ENCODE peak calls at places on chromosome 10, in seven cellular contexts. One of them, this sample, is unnamed.

GRCh38 chr10:73368238-73368637 is 9.6 kb upstream of the CFAP70 start:
- DNase-seq in stomach: no peak
- DNase-seq in fibroblast of pulmonary artery: no peak
- DNase-seq in activated CD8-positive, alpha-beta T cell treated with anti-CD3 and anti-CD28 coated beads for 36 hours: no peak
- DNase-seq in bronchial epithelial cell: no peak
- DNase-seq in body of pancreas: no peak
- DNase-seq in pancreas: no peak
- DNase-seq in this sample: no peak

GRCh38 chr10:133455611-133456031 is 1.9 kb downstream of the SCART1 start:
- DNase-seq in pancreas: no peak
- DNase-seq in bronchial epithelial cell: no peak
- DNase-seq in body of pancreas: no peak
- DNase-seq in fibroblast of pulmonary artery: no peak
- DNase-seq in activated CD8-positive, alpha-beta T cell treated with anti-CD3 and anti-CD28 coated beads for 36 hours: no peak
- DNase-seq in stomach: no peak
- DNase-seq in this sample: no peak

GRCh38 chr10:95756061-95756751 is at the start of gene ENTPD1:
- DNase-seq in bronchial epithelial cell: no peak
- DNase-seq in stomach: no peak
- DNase-seq in pancreas: no peak
- DNase-seq in activated CD8-positive, alpha-beta T cell treated with anti-CD3 and anti-CD28 coated beads for 36 hours: no peak
- DNase-seq in body of pancreas: no peak
- DNase-seq in fibroblast of pulmonary artery: peak
- DNase-seq in this sample: no peak

GRCh38 chr10:123634221-123634620 is 31.9 kb upstream of the GPR26 start:
- DNase-seq in body of pancreas: no peak
- DNase-seq in bronchial epithelial cell: no peak
- DNase-seq in pancreas: no peak
- DNase-seq in activated CD8-positive, alpha-beta T cell treated with anti-CD3 and anti-CD28 coated beads for 36 hours: no peak
- DNase-seq in stomach: no peak
- DNase-seq in fibroblast of pulmonary artery: no peak
- DNase-seq in this sample: no peak

GRCh38 chr10:33116293-33116697 is 158.3 kb upstream of the ITGB1 start:
- DNase-seq in bronchial epithelial cell: no peak
- DNase-seq in fibroblast of pulmonary artery: peak
- DNase-seq in pancreas: no peak
- DNase-seq in body of pancreas: peak
- DNase-seq in stomach: no peak
- DNase-seq in activated CD8-positive, alpha-beta T cell treated with anti-CD3 and anti-CD28 coated beads for 36 hours: peak
- DNase-seq in this sample: peak

GRCh38 chr10:15442056-15442455 is 71.0 kb upstream of the FAM171A1 start:
- DNase-seq in fibroblast of pulmonary artery: no peak
- DNase-seq in activated CD8-positive, alpha-beta T cell treated with anti-CD3 and anti-CD28 coated beads for 36 hours: no peak
- DNase-seq in stomach: no peak
- DNase-seq in bronchial epithelial cell: no peak
- DNase-seq in body of pancreas: no peak
- DNase-seq in pancreas: no peak
- DNase-seq in this sample: no peak

GRCh38 chr10:33812586-33812985 is 478.1 kb upstream of the NRP1 start:
- DNase-seq in body of pancreas: no peak
- DNase-seq in stomach: no peak
- DNase-seq in bronchial epithelial cell: no peak
- DNase-seq in activated CD8-positive, alpha-beta T cell treated with anti-CD3 and anti-CD28 coated beads for 36 hours: no peak
- DNase-seq in fibroblast of pulmonary artery: no peak
- DNase-seq in pancreas: no peak
- DNase-seq in this sample: no peak

GRCh38 chr10:45463244-45464116 is 89.5 kb downstream of the ALOX5 start:
- DNase-seq in bronchial epithelial cell: no peak
- DNase-seq in activated CD8-positive, alpha-beta T cell treated with anti-CD3 and anti-CD28 coated beads for 36 hours: no peak
- DNase-seq in body of pancreas: no peak
- DNase-seq in stomach: no peak
- DNase-seq in fibroblast of pulmonary artery: no peak
- DNase-seq in pancreas: no peak
- DNase-seq in this sample: no peak

GRCh38 chr10:73304876-73305275 is 52.4 kb upstream of the MRPS16 start:
- DNase-seq in body of pancreas: no peak
- DNase-seq in pancreas: no peak
- DNase-seq in fibroblast of pulmonary artery: no peak
- DNase-seq in stomach: no peak
- DNase-seq in activated CD8-positive, alpha-beta T cell treated with anti-CD3 and anti-CD28 coated beads for 36 hours: no peak
- DNase-seq in bronchial epithelial cell: no peak
- DNase-seq in this sample: no peak

GRCh38 chr10:130387936-130388580 is 251.9 kb downstream of the GLRX3 start:
- DNase-seq in bronchial epithelial cell: no peak
- DNase-seq in activated CD8-positive, alpha-beta T cell treated with anti-CD3 and anti-CD28 coated beads for 36 hours: no peak
- DNase-seq in pancreas: peak
- DNase-seq in fibroblast of pulmonary artery: no peak
- DNase-seq in stomach: no peak
- DNase-seq in body of pancreas: peak
- DNase-seq in this sample: no peak

GRCh38 chr10:5147255-5147980 is 37.5 kb downstream of the AKR1C8 start:
- DNase-seq in body of pancreas: peak
- DNase-seq in activated CD8-positive, alpha-beta T cell treated with anti-CD3 and anti-CD28 coated beads for 36 hours: no peak
- DNase-seq in bronchial epithelial cell: peak
- DNase-seq in stomach: peak
- DNase-seq in fibroblast of pulmonary artery: peak
- DNase-seq in pancreas: no peak
- DNase-seq in this sample: peak

GRCh38 chr10:124308811-124309210 is 109.9 kb downstream of the OAT start:
- DNase-seq in fibroblast of pulmonary artery: no peak
- DNase-seq in activated CD8-positive, alpha-beta T cell treated with anti-CD3 and anti-CD28 coated beads for 36 hours: no peak
- DNase-seq in bronchial epithelial cell: no peak
- DNase-seq in pancreas: no peak
- DNase-seq in stomach: no peak
- DNase-seq in body of pancreas: no peak
- DNase-seq in this sample: peak

GRCh38 chr10:110175406-110175805 is 32.0 kb upstream of the MXI1 start:
- DNase-seq in activated CD8-positive, alpha-beta T cell treated with anti-CD3 and anti-CD28 coated beads for 36 hours: no peak
- DNase-seq in bronchial epithelial cell: peak
- DNase-seq in pancreas: no peak
- DNase-seq in body of pancreas: no peak
- DNase-seq in stomach: peak
- DNase-seq in fibroblast of pulmonary artery: peak
- DNase-seq in this sample: no peak

GRCh38 chr10:46544989-46545791 is 11.3 kb downstream of the GPRIN2 start:
- DNase-seq in activated CD8-positive, alpha-beta T cell treated with anti-CD3 and anti-CD28 coated beads for 36 hours: peak
- DNase-seq in body of pancreas: peak
- DNase-seq in pancreas: peak
- DNase-seq in fibroblast of pulmonary artery: peak
- DNase-seq in bronchial epithelial cell: peak
- DNase-seq in stomach: peak
- DNase-seq in this sample: peak

GRCh38 chr10:97136744-97137143 is 49.0 kb downstream of the SLIT1 start:
- DNase-seq in bronchial epithelial cell: no peak
- DNase-seq in activated CD8-positive, alpha-beta T cell treated with anti-CD3 and anti-CD28 coated beads for 36 hours: no peak
- DNase-seq in pancreas: no peak
- DNase-seq in fibroblast of pulmonary artery: no peak
- DNase-seq in stomach: no peak
- DNase-seq in body of pancreas: no peak
- DNase-seq in this sample: no peak

GRCh38 chr10:28137907-28138880 is 139.3 kb upstream of the ODAD2 start:
- DNase-seq in body of pancreas: no peak
- DNase-seq in activated CD8-positive, alpha-beta T cell treated with anti-CD3 and anti-CD28 coated beads for 36 hours: no peak
- DNase-seq in bronchial epithelial cell: no peak
- DNase-seq in pancreas: no peak
- DNase-seq in fibroblast of pulmonary artery: no peak
- DNase-seq in stomach: no peak
- DNase-seq in this sample: no peak

GRCh38 chr10:6174201-6174874 is 28.4 kb upstream of the PFKFB3 start:
- DNase-seq in bronchial epithelial cell: no peak
- DNase-seq in body of pancreas: peak
- DNase-seq in fibroblast of pulmonary artery: no peak
- DNase-seq in activated CD8-positive, alpha-beta T cell treated with anti-CD3 and anti-CD28 coated beads for 36 hours: no peak
- DNase-seq in pancreas: no peak
- DNase-seq in stomach: no peak
- DNase-seq in this sample: no peak

GRCh38 chr10:96509017-96509641 is 4.6 kb downstream of the TLL2 start:
- DNase-seq in body of pancreas: no peak
- DNase-seq in fibroblast of pulmonary artery: peak
- DNase-seq in bronchial epithelial cell: peak
- DNase-seq in activated CD8-positive, alpha-beta T cell treated with anti-CD3 and anti-CD28 coated beads for 36 hours: no peak
- DNase-seq in pancreas: no peak
- DNase-seq in stomach: no peak
- DNase-seq in this sample: no peak

GRCh38 chr10:77970869-77971803 is 44.6 kb upstream of the DLG5 start:
- DNase-seq in fibroblast of pulmonary artery: peak
- DNase-seq in bronchial epithelial cell: peak
- DNase-seq in activated CD8-positive, alpha-beta T cell treated with anti-CD3 and anti-CD28 coated beads for 36 hours: peak
- DNase-seq in stomach: peak
- DNase-seq in pancreas: no peak
- DNase-seq in body of pancreas: peak
- DNase-seq in this sample: no peak

GRCh38 chr10:5547684-5547933 is 22.8 kb downstream of the CALML3 start:
- DNase-seq in body of pancreas: no peak
- DNase-seq in activated CD8-positive, alpha-beta T cell treated with anti-CD3 and anti-CD28 coated beads for 36 hours: no peak
- DNase-seq in pancreas: no peak
- DNase-seq in stomach: no peak
- DNase-seq in fibroblast of pulmonary artery: peak
- DNase-seq in bronchial epithelial cell: no peak
- DNase-seq in this sample: no peak

GRCh38 chr10:98135222-98135899 is 904 bp downstream of the R3HCC1L start:
- DNase-seq in bronchial epithelial cell: peak
- DNase-seq in stomach: no peak
- DNase-seq in body of pancreas: no peak
- DNase-seq in activated CD8-positive, alpha-beta T cell treated with anti-CD3 and anti-CD28 coated beads for 36 hours: no peak
- DNase-seq in pancreas: no peak
- DNase-seq in fibroblast of pulmonary artery: peak
- DNase-seq in this sample: no peak

GRCh38 chr10:114905450-114905849 is 32.5 kb upstream of the TRUB1 start:
- DNase-seq in fibroblast of pulmonary artery: peak
- DNase-seq in pancreas: no peak
- DNase-seq in bronchial epithelial cell: peak
- DNase-seq in body of pancreas: no peak
- DNase-seq in activated CD8-positive, alpha-beta T cell treated with anti-CD3 and anti-CD28 coated beads for 36 hours: no peak
- DNase-seq in stomach: no peak
- DNase-seq in this sample: no peak

DNA sequence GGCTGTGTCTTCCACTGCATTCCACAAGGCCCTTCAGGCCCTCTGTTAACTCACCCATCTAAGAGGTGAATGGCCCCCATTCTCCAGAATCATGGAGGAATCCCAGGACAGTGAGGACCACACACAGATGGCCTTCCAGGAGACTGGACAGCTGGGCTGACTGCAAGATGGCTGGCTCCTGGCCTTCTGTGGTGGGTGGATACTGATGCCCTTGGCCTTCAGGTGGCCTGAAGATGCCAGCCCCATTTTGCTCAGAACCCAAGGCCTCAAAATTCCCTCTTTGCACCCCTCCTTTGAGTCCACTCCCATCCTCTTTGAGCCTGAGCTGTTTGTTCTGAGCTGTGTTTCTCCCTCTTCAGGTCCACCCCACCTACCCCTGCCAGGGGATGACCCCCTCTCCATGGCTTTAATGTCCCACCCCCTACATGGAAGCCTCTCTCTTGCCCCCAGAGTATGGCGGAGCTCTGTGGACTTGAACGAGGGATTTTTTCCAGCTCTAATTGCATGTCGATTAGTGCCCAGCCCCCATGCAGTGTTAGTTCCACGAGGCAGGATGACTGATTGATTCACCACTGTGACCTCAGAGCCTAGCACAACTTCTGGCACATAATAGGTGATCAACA is 17.4 kb upstream of the SLC18A2 start:
- DNase-seq in bronchial epithelial cell: no peak
- DNase-seq in body of pancreas: no peak
- DNase-seq in stomach: no peak
- DNase-seq in activated CD8-positive, alpha-beta T cell treated with anti-CD3 and anti-CD28 coated beads for 36 hours: no peak
- DNase-seq in fibroblast of pulmonary artery: no peak
- DNase-seq in pancreas: no peak
- DNase-seq in this sample: no peak
- TF ChIP-seq CTCF in bronchial epithelial cell: no peak
- TF ChIP-seq CTCF in body of pancreas: no peak
- TF ChIP-seq CTCF in stomach: no peak
- TF ChIP-seq CTCF in activated CD8-positive, alpha-beta T cell treated with anti-CD3 and anti-CD28 coated beads for 36 hours: no peak
- TF ChIP-seq CTCF in fibroblast of pulmonary artery: no peak
- TF ChIP-seq CTCF in pancreas: no peak
- TF ChIP-seq CTCF in this sample: no peak

GRCh38 chr10:122128357-122128756 is 139.4 kb downstream of the TACC2 start:
- DNase-seq in stomach: peak
- DNase-seq in activated CD8-positive, alpha-beta T cell treated with anti-CD3 and anti-CD28 coated beads for 36 hours: no peak
- DNase-seq in pancreas: no peak
- DNase-seq in fibroblast of pulmonary artery: peak
- DNase-seq in bronchial epithelial cell: no peak
- DNase-seq in body of pancreas: no peak
- DNase-seq in this sample: no peak
- TF ChIP-seq CTCF in stomach: no peak
- TF ChIP-seq CTCF in activated CD8-positive, alpha-beta T cell treated with anti-CD3 and anti-CD28 coated beads for 36 hours: no peak
- TF ChIP-seq CTCF in pancreas: no peak
- TF ChIP-seq CTCF in fibroblast of pulmonary artery: peak
- TF ChIP-seq CTCF in bronchial epithelial cell: no peak
- TF ChIP-seq CTCF in body of pancreas: no peak
- TF ChIP-seq CTCF in this sample: no peak

GRCh38 chr10:71396714-71397339 is at the start of gene CDH23:
- DNase-seq in bronchial epithelial cell: no peak
- DNase-seq in stomach: peak
- DNase-seq in body of pancreas: peak
- DNase-seq in activated CD8-positive, alpha-beta T cell treated with anti-CD3 and anti-CD28 coated beads for 36 hours: no peak
- DNase-seq in pancreas: no peak
- DNase-seq in fibroblast of pulmonary artery: no peak
- DNase-seq in this sample: no peak

GRCh38 chr10:71397340-71398212 is 856 bp downstream of the CDH23 start:
- DNase-seq in fibroblast of pulmonary artery: no peak
- DNase-seq in stomach: no peak
- DNase-seq in body of pancreas: peak
- DNase-seq in bronchial epithelial cell: no peak
- DNase-seq in pancreas: peak
- DNase-seq in activated CD8-positive, alpha-beta T cell treated with anti-CD3 and anti-CD28 coated beads for 36 hours: no peak
- DNase-seq in this sample: no peak

GRCh38 chr10:71395621-71396020 is 1.1 kb upstream of the CDH23 start:
- DNase-seq in pancreas: no peak
- DNase-seq in stomach: no peak
- DNase-seq in bronchial epithelial cell: no peak
- DNase-seq in body of pancreas: no peak
- DNase-seq in fibroblast of pulmonary artery: no peak
- DNase-seq in activated CD8-positive, alpha-beta T cell treated with anti-CD3 and anti-CD28 coated beads for 36 hours: no peak
- DNase-seq in this sample: no peak

GRCh38 chr10:71394926-71395562 is 1.7 kb upstream of the CDH23 start:
- DNase-seq in bronchial epithelial cell: no peak
- DNase-seq in fibroblast of pulmonary artery: no peak
- DNase-seq in activated CD8-positive, alpha-beta T cell treated with anti-CD3 and anti-CD28 coated beads for 36 hours: no peak
- DNase-seq in body of pancreas: no peak
- DNase-seq in stomach: no peak
- DNase-seq in pancreas: no peak
- DNase-seq in this sample: no peak

GRCh38 chr10:71396084-71396713 is 521 bp upstream of the CDH23 start:
- DNase-seq in stomach: peak
- DNase-seq in pancreas: peak
- DNase-seq in body of pancreas: peak
- DNase-seq in bronchial epithelial cell: no peak
- DNase-seq in fibroblast of pulmonary artery: peak
- DNase-seq in activated CD8-positive, alpha-beta T cell treated with anti-CD3 and anti-CD28 coated beads for 36 hours: peak
- DNase-seq in this sample: peak
- TF ChIP-seq CTCF in stomach: no peak
- TF ChIP-seq CTCF in pancreas: no peak
- TF ChIP-seq CTCF in body of pancreas: no peak
- TF ChIP-seq CTCF in bronchial epithelial cell: peak
- TF ChIP-seq CTCF in fibroblast of pulmonary artery: no peak
- TF ChIP-seq CTCF in activated CD8-positive, alpha-beta T cell treated with anti-CD3 and anti-CD28 coated beads for 36 hours: peak
- TF ChIP-seq CTCF in this sample: peak

GRCh38 chr10:108911814-108912541 is 1011.3 kb downstream of the XPNPEP1 start:
- DNase-seq in body of pancreas: peak
- DNase-seq in pancreas: peak
- DNase-seq in bronchial epithelial cell: peak
- DNase-seq in fibroblast of pulmonary artery: peak
- DNase-seq in stomach: peak
- DNase-seq in activated CD8-positive, alpha-beta T cell treated with anti-CD3 and anti-CD28 coated beads for 36 hours: no peak
- DNase-seq in this sample: no peak
- TF ChIP-seq CTCF in body of pancreas: peak
- TF ChIP-seq CTCF in pancreas: no peak
- TF ChIP-seq CTCF in bronchial epithelial cell: peak
- TF ChIP-seq CTCF in fibroblast of pulmonary artery: peak
- TF ChIP-seq CTCF in stomach: no peak
- TF ChIP-seq CTCF in activated CD8-positive, alpha-beta T cell treated with anti-CD3 and anti-CD28 coated beads for 36 hours: no peak
- TF ChIP-seq CTCF in this sample: no peak

GRCh38 chr10:90969947-90970673 is 49.2 kb upstream of the ANKRD1 start:
- DNase-seq in fibroblast of pulmonary artery: peak
- DNase-seq in activated CD8-positive, alpha-beta T cell treated with anti-CD3 and anti-CD28 coated beads for 36 hours: no peak
- DNase-seq in stomach: no peak
- DNase-seq in body of pancreas: no peak
- DNase-seq in bronchial epithelial cell: peak
- DNase-seq in pancreas: no peak
- DNase-seq in this sample: no peak
- TF ChIP-seq CTCF in fibroblast of pulmonary artery: no peak
- TF ChIP-seq CTCF in activated CD8-positive, alpha-beta T cell treated with anti-CD3 and anti-CD28 coated beads for 36 hours: no peak
- TF ChIP-seq CTCF in stomach: no peak
- TF ChIP-seq CTCF in body of pancreas: no peak
- TF ChIP-seq CTCF in bronchial epithelial cell: no peak
- TF ChIP-seq CTCF in pancreas: no peak
- TF ChIP-seq CTCF in this sample: peak

This sample was measured in Caco-2.